ENCODE peak calls at places on chromosome 14, in eight cellular contexts. B is nephron progenitor cell; Z is PC-9; U is AG09309; L is G401; J is naive thymus-derived CD4-positive, alpha-beta T cell; H is activated T-cell treated with anti-CD3 and anti-CD28 coated beads, Interleukin-2, amount 50 U/mL, for 1 hour; E is GM23248. Q is an unnamed sample.

GRCh38 chr14:99028521-99028920 is 243.5 kb downstream of the BCL11B start:
- DNase-seq in B (no peak), Z (no peak), U (no peak), L (no peak), J (no peak), H (no peak), E (no peak), Q (no peak)

GRCh38 chr14:69887740-69888657 is 8.8 kb downstream of the SMOC1 start:
- DNase-seq in B (no peak), Z (no peak), U (no peak), L (no peak), J (no peak), H (no peak), E (peak; percentile 76), Q (peak; percentile 63)

GRCh38 chr14:61300754-61301153 is 19.6 kb upstream of the TMEM30B start:
- DNase-seq in B (no peak), Z (no peak), U (no peak), L (no peak), J (no peak), H (no peak), E (no peak), Q (no peak)

GRCh38 chr14:59360923-59361794 is 104.0 kb downstream of the GPR135 start:
- DNase-seq in B (no peak), Z (peak; percentile 88), U (peak; percentile 16), L (peak; percentile 77), J (no peak), H (no peak), E (peak; percentile 79), Q (peak; percentile 52)

GRCh38 chr14:56005580-56006053 is 112.6 kb upstream of the PELI2 start:
- DNase-seq in B (no peak), Z (no peak), U (peak; percentile 27), L (no peak), J (no peak), H (no peak), E (peak; percentile 63), Q (no peak)

GRCh38 chr14:93082576-93083001 is 33.1 kb downstream of the ITPK1 start:
- DNase-seq in B (no peak), Z (no peak), U (no peak), L (no peak), J (no peak), H (no peak), E (no peak), Q (no peak)

GRCh38 chr14:101632520-101632919 is 71.2 kb downstream of the DIO3 start:
- DNase-seq in B (no peak), Z (no peak), U (no peak), L (no peak), J (no peak), H (no peak), E (no peak), Q (no peak)

GRCh38 chr14:99273724-99274345 is 1.8 kb upstream of the BCL11B start:
- DNase-seq in B (no peak), Z (no peak), U (no peak), L (no peak), J (no peak), H (no peak), E (peak; percentile 15), Q (no peak)

GRCh38 chr14:35915775-35916174 is 89.6 kb downstream of the BRMS1L start:
- DNase-seq in B (no peak), Z (no peak), U (no peak), L (no peak), J (no peak), H (no peak), E (no peak), Q (no peak)

GRCh38 chr14:75911883-75912282 is 69.9 kb downstream of the TGFB3 start:
- DNase-seq in B (peak; percentile 47), Z (peak; percentile 28), U (no peak), L (no peak), J (no peak), H (no peak), E (no peak), Q (peak; percentile 55)

GRCh38 chr14:90576581-90576980 is 179.8 kb downstream of the CALM1 start:
- DNase-seq in B (no peak), Z (no peak), U (peak; percentile 17), L (no peak), J (no peak), H (no peak), E (peak; percentile 43), Q (peak; percentile 25)

GRCh38 chr14:55749201-55749812 is 169.3 kb downstream of the KTN1 start:
- DNase-seq in B (no peak), Z (peak; percentile 16), U (no peak), L (no peak), J (no peak), H (no peak), E (peak; percentile 35), Q (no peak)

GRCh38 chr14:65686761-65687160 is 274.2 kb downstream of the FUT8 start:
- DNase-seq in B (no peak), Z (no peak), U (no peak), L (no peak), J (no peak), H (no peak), E (peak; percentile 3), Q (no peak)

GRCh38 chr14:80055912-80056801 is 155.1 kb downstream of the DIO2 start:
- DNase-seq in B (peak; percentile 37), Z (peak; percentile 55), U (no peak), L (peak; percentile 86), J (no peak), H (no peak), E (peak; percentile 73), Q (peak; percentile 74)

GRCh38 chr14:81137316-81137715 is 83.4 kb downstream of the GTF2A1 start:
- DNase-seq in B (no peak), Z (no peak), U (peak; percentile 31), L (no peak), J (no peak), H (no peak), E (peak; percentile 94), Q (peak; percentile 51)

GRCh38 chr14:102481791-102482238 is 27.8 kb downstream of the ANKRD9 start:
- DNase-seq in B (no peak), Z (peak; percentile 79), U (no peak), L (no peak), J (no peak), H (no peak), E (peak; percentile 77), Q (no peak)